ENCODE peak calls at places on chromosomes 2 and 18, in five cellular contexts. One of them, this sample, is unnamed. For H3K9me3, the result is how much of the 10 kb centered on the place peaks cover.

GRCh38 chr2:209648714-209649113 is 122.9 kb upstream of the UNC80 start:
- DNase-seq in uterus: no peak
- DNase-seq in OCI-LY7: no peak
- DNase-seq in adrenal gland: no peak
- DNase-seq in upper lobe of right lung: no peak
- DNase-seq in this sample: no peak

GRCh38 chr18:2917255-2918047 is 70.6 kb downstream of the EMILIN2 start:
- DNase-seq in upper lobe of right lung: no peak
- DNase-seq in adrenal gland: no peak
- DNase-seq in OCI-LY7: peak
- DNase-seq in uterus: no peak
- DNase-seq in this sample: peak

GRCh38 chr2:10006248-10007147 is 36.9 kb upstream of the KLF11 start:
- DNase-seq in OCI-LY7: no peak
- DNase-seq in adrenal gland: peak
- DNase-seq in upper lobe of right lung: peak
- DNase-seq in uterus: no peak
- DNase-seq in this sample: no peak

GRCh38 chr2:158772306-158773078 is 22.6 kb upstream of the DAPL1 start:
- DNase-seq in uterus: no peak
- DNase-seq in upper lobe of right lung: no peak
- DNase-seq in adrenal gland: no peak
- DNase-seq in OCI-LY7: no peak
- DNase-seq in this sample: no peak

GRCh38 chr18:59145055-59145454 is 5.4 kb downstream of the SEC11C start:
- DNase-seq in adrenal gland: no peak
- DNase-seq in uterus: no peak
- DNase-seq in OCI-LY7: no peak
- DNase-seq in upper lobe of right lung: no peak
- DNase-seq in this sample: no peak

GRCh38 chr18:12628706-12629702 is 28.9 kb downstream of the SPIRE1 start:
- DNase-seq in uterus: no peak
- DNase-seq in OCI-LY7: no peak
- DNase-seq in adrenal gland: no peak
- DNase-seq in upper lobe of right lung: no peak
- DNase-seq in this sample: no peak

GRCh38 chr2:148044322-148044721 is 23.4 kb downstream of the MBD5 start:
- DNase-seq in adrenal gland: no peak
- DNase-seq in OCI-LY7: no peak
- DNase-seq in uterus: no peak
- DNase-seq in upper lobe of right lung: no peak
- DNase-seq in this sample: no peak

GRCh38 chr18:77067315-77068061 is 65.1 kb downstream of the MBP start:
- DNase-seq in OCI-LY7: no peak
- DNase-seq in uterus: peak
- DNase-seq in upper lobe of right lung: peak
- DNase-seq in adrenal gland: peak
- DNase-seq in this sample: peak

GRCh38 chr2:96207073-96207777 is 1.4 kb downstream of the STARD7 start:
- DNase-seq in OCI-LY7: peak
- DNase-seq in adrenal gland: no peak
- DNase-seq in upper lobe of right lung: no peak
- DNase-seq in uterus: no peak
- DNase-seq in this sample: no peak

GRCh38 chr2:53202063-53202462 is 565.5 kb upstream of the CHAC2 start:
- DNase-seq in OCI-LY7: no peak
- DNase-seq in adrenal gland: no peak
- DNase-seq in upper lobe of right lung: no peak
- DNase-seq in uterus: no peak
- DNase-seq in this sample: no peak

GRCh38 chr2:48144777-48145176 is 238.5 kb upstream of the FBXO11 start:
- DNase-seq in uterus: no peak
- DNase-seq in adrenal gland: no peak
- DNase-seq in upper lobe of right lung: no peak
- DNase-seq in OCI-LY7: no peak
- DNase-seq in this sample: no peak

GRCh38 chr2:74746480-74746879 is 87.4 kb upstream of the HK2 start:
- DNase-seq in upper lobe of right lung: no peak
- DNase-seq in adrenal gland: no peak
- DNase-seq in OCI-LY7: no peak
- DNase-seq in uterus: no peak
- DNase-seq in this sample: no peak

GRCh38 chr18:7684966-7685365 is 117.8 kb downstream of the PTPRM start:
- DNase-seq in uterus: no peak
- DNase-seq in adrenal gland: no peak
- DNase-seq in OCI-LY7: no peak
- DNase-seq in upper lobe of right lung: no peak
- DNase-seq in this sample: no peak

GRCh38 chr2:174634130-174635014 is 36.8 kb upstream of the WIPF1 start:
- DNase-seq in OCI-LY7: peak
- DNase-seq in uterus: no peak
- DNase-seq in upper lobe of right lung: peak
- DNase-seq in adrenal gland: no peak
- DNase-seq in this sample: peak

GRCh38 chr18:47752796-47753645 is 177.4 kb downstream of the SMAD2 start:
- DNase-seq in adrenal gland: no peak
- DNase-seq in OCI-LY7: no peak
- DNase-seq in upper lobe of right lung: no peak
- DNase-seq in uterus: no peak
- DNase-seq in this sample: no peak

GRCh38 chr18:47754311-47755101 is 176.0 kb downstream of the SMAD2 start:
- DNase-seq in adrenal gland: no peak
- DNase-seq in uterus: no peak
- DNase-seq in OCI-LY7: peak
- DNase-seq in upper lobe of right lung: peak
- DNase-seq in this sample: no peak

GRCh38 chr18:47756364-47757016 is 174.0 kb downstream of the SMAD2 start:
- DNase-seq in uterus: no peak
- DNase-seq in adrenal gland: peak
- DNase-seq in upper lobe of right lung: peak
- DNase-seq in OCI-LY7: peak
- DNase-seq in this sample: peak

GRCh38 chr18:47755102-47755456 is 175.4 kb downstream of the SMAD2 start:
- DNase-seq in OCI-LY7: no peak
- DNase-seq in uterus: no peak
- DNase-seq in adrenal gland: no peak
- DNase-seq in upper lobe of right lung: no peak
- DNase-seq in this sample: no peak

GRCh38 chr18:47758000-47758399 is 172.5 kb downstream of the SMAD2 start:
- DNase-seq in adrenal gland: no peak
- DNase-seq in uterus: no peak
- DNase-seq in upper lobe of right lung: no peak
- DNase-seq in OCI-LY7: peak
- DNase-seq in this sample: no peak
- TF ChIP-seq CTCF in adrenal gland: no peak
- TF ChIP-seq CTCF in uterus: no peak
- TF ChIP-seq CTCF in upper lobe of right lung: peak
- TF ChIP-seq CTCF in OCI-LY7: peak
- TF ChIP-seq CTCF in this sample: no peak

GRCh38 chr18:49613741-49614151 is 51.9 kb downstream of the LIPG start:
- DNase-seq in upper lobe of right lung: no peak
- DNase-seq in OCI-LY7: no peak
- DNase-seq in adrenal gland: no peak
- DNase-seq in uterus: no peak
- DNase-seq in this sample: no peak
- H3K4me3 ChIP-seq in upper lobe of right lung: no peak
- H3K4me3 ChIP-seq in OCI-LY7: no peak
- H3K4me3 ChIP-seq in adrenal gland: no peak
- H3K4me3 ChIP-seq in uterus: no peak
- H3K4me3 ChIP-seq in this sample: no peak

GRCh38 chr2:73404409-73404808 is 18.8 kb downstream of the ALMS1 start:
- DNase-seq in adrenal gland: no peak
- DNase-seq in uterus: no peak
- DNase-seq in upper lobe of right lung: no peak
- DNase-seq in OCI-LY7: no peak
- DNase-seq in this sample: no peak

GRCh38 chr2:73403237-73403636 is 17.6 kb downstream of the ALMS1 start:
- DNase-seq in uterus: no peak
- DNase-seq in upper lobe of right lung: no peak
- DNase-seq in adrenal gland: no peak
- DNase-seq in OCI-LY7: no peak
- DNase-seq in this sample: no peak

GRCh38 chr2:73408198-73408597 is 22.6 kb downstream of the ALMS1 start:
- DNase-seq in uterus: no peak
- DNase-seq in upper lobe of right lung: no peak
- DNase-seq in OCI-LY7: no peak
- DNase-seq in adrenal gland: no peak
- DNase-seq in this sample: no peak

GRCh38 chr2:73406996-73407395 is 21.4 kb downstream of the ALMS1 start:
- DNase-seq in uterus: no peak
- DNase-seq in adrenal gland: no peak
- DNase-seq in upper lobe of right lung: no peak
- DNase-seq in OCI-LY7: no peak
- DNase-seq in this sample: no peak

GRCh38 chr2:73402386-73403103 is 16.9 kb downstream of the ALMS1 start:
- DNase-seq in uterus: no peak
- DNase-seq in upper lobe of right lung: no peak
- DNase-seq in adrenal gland: no peak
- DNase-seq in OCI-LY7: no peak
- DNase-seq in this sample: no peak
- H3K9me3 ChIP-seq in uterus: under half
- H3K9me3 ChIP-seq in upper lobe of right lung: under half
- H3K9me3 ChIP-seq in adrenal gland: under half
- H3K9me3 ChIP-seq in OCI-LY7: under half
- H3K9me3 ChIP-seq in this sample: under half

GRCh38 chr2:13193075-13193474 is 476.3 kb downstream of the TRIB2 start:
- DNase-seq in upper lobe of right lung: no peak
- DNase-seq in uterus: no peak
- DNase-seq in OCI-LY7: peak
- DNase-seq in adrenal gland: no peak
- DNase-seq in this sample: no peak

GRCh38 chr2:13195270-13195669 is 478.5 kb downstream of the TRIB2 start:
- DNase-seq in OCI-LY7: no peak
- DNase-seq in adrenal gland: no peak
- DNase-seq in upper lobe of right lung: no peak
- DNase-seq in uterus: no peak
- DNase-seq in this sample: no peak

DNA sequence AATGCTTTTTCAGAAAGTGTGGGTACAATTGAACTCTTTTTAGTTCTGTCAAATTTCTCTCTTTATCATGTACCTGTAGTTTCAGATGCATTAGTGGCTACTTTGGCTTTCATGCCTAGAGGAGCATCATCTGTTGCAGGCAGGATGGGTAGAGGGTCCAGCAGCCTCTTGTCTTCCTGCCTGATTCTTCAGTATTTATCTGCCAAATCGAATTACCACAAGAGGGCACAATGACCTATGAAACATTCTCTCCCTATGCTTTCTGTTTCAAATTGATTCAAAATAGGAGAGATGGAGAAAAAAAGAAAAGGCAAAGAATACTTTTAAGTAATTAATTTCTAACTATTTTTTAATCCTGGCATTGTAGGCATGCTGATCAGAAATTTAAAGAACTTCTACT is 477.2 kb downstream of the TRIB2 start:
- DNase-seq in adrenal gland: no peak
- DNase-seq in OCI-LY7: peak
- DNase-seq in uterus: no peak
- DNase-seq in upper lobe of right lung: no peak
- DNase-seq in this sample: no peak
- TF ChIP-seq CTCF in adrenal gland: no peak
- TF ChIP-seq CTCF in OCI-LY7: peak
- TF ChIP-seq CTCF in uterus: no peak
- TF ChIP-seq CTCF in upper lobe of right lung: peak
- TF ChIP-seq CTCF in this sample: no peak

GRCh38 chr2:133444411-133444934 is 123.8 kb downstream of the NCKAP5 start:
- DNase-seq in OCI-LY7: no peak
- DNase-seq in uterus: no peak
- DNase-seq in adrenal gland: no peak
- DNase-seq in upper lobe of right lung: no peak
- DNase-seq in this sample: no peak
- H3K4me3 ChIP-seq in OCI-LY7: no peak
- H3K4me3 ChIP-seq in uterus: no peak
- H3K4me3 ChIP-seq in adrenal gland: no peak
- H3K4me3 ChIP-seq in upper lobe of right lung: no peak
- H3K4me3 ChIP-seq in this sample: no peak

GRCh38 chr18:78767648-78768071 is 212.0 kb upstream of the SALL3 start:
- DNase-seq in OCI-LY7: no peak
- DNase-seq in uterus: no peak
- DNase-seq in adrenal gland: no peak
- DNase-seq in upper lobe of right lung: peak
- DNase-seq in this sample: no peak
- H3K9me3 ChIP-seq in OCI-LY7: under half
- H3K9me3 ChIP-seq in uterus: under half
- H3K9me3 ChIP-seq in adrenal gland: under half
- H3K9me3 ChIP-seq in upper lobe of right lung: under half
- H3K9me3 ChIP-seq in this sample: under half

DNA sequence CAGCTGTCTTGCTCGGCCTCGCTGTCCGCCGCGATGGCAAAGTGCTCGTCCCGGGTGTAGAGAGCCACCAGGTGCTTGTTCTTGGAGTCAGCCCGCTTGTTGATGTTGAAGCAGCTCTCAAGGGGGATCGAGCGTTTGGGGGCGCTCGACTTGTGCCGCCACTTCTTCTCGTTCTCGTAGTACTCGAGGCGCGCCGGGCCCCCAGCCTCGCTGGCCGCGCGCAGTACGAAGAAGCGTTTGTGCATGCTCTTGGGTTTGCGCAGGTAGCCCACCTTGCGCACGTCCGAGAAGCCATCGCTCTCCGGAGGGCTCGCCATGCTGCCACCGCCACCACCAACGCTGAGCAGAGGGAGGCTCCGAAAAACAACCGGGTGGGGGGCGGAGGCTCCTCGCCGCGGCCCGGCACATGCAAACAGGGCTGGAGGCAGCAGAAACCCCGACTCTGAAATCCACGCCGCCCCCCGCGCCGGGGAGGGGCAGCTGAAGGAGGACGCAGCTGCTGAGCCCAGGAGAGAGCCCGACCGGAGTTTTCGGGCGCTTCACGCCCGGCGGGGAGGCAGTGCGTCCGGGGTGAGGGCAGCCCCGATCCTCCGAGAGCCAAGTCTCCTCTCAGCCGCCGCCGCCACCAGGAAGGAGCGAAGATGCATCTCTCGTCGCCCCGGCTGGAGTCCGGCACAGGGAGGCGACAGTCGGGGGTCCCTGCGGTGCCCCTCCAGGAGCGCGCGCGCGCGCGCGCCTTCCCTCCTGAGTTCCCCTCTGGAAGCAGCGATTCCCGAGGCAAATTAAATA is 1.0 kb downstream of the IRS1 start:
- DNase-seq in OCI-LY7: peak
- DNase-seq in upper lobe of right lung: peak
- DNase-seq in adrenal gland: peak
- DNase-seq in uterus: peak
- DNase-seq in this sample: peak
- TF ChIP-seq CTCF in OCI-LY7: peak
- TF ChIP-seq CTCF in upper lobe of right lung: no peak
- TF ChIP-seq CTCF in adrenal gland: no peak
- TF ChIP-seq CTCF in uterus: peak
- TF ChIP-seq CTCF in this sample: no peak